ENCODE peak calls at places on chromosomes 2 and 18, in nine cellular contexts. Y, V, R, Q, O, J, D, F and K are unnamed samples.

GRCh38 chr18:10588975-10589374 is 63.1 kb downstream of the NAPG start:
- DNase-seq in Y (no peak), V (no peak), R (no peak), Q (no peak), O (no peak), J (no peak), D (no peak), F (no peak), K (no peak)

GRCh38 chr2:135984199-135985017 is 1.0 kb downstream of the DARS1 start:
- DNase-seq in Y (no peak), V (no peak), R (no peak), Q (no peak), O (no peak), J (no peak), D (no peak), F (no peak), K (no peak)

GRCh38 chr2:64943387-64944150 is 45.6 kb upstream of the SLC1A4 start:
- DNase-seq in Y (no peak), V (no peak), R (no peak), Q (peak; percentile 95), O (peak; percentile 50), J (peak; percentile 28), D (peak; percentile 72), F (no peak), K (peak; percentile 94)

GRCh38 chr2:227789803-227790202 is 23.8 kb upstream of the CCL20 start:
- DNase-seq in Y (no peak), V (no peak), R (no peak), Q (peak; percentile 70), O (no peak), J (no peak), D (no peak), F (no peak), K (peak; percentile 83)

GRCh38 chr18:69628774-69629359 is 228.2 kb downstream of the DOK6 start:
- DNase-seq in Y (no peak), V (no peak), R (no peak), Q (no peak), O (no peak), J (no peak), D (no peak), F (no peak), K (no peak)

GRCh38 chr2:172106128-172106961 is 3.6 kb upstream of the DLX2 start:
- DNase-seq in Y (peak; percentile 82), V (no peak), R (peak; percentile 90), Q (peak; percentile 50), O (no peak), J (peak; percentile 48), D (no peak), F (no peak), K (no peak)

GRCh38 chr2:241482556-241482955 is 25.8 kb downstream of the STK25 start:
- DNase-seq in Y (no peak), V (no peak), R (no peak), Q (no peak), O (no peak), J (no peak), D (no peak), F (no peak), K (no peak)

GRCh38 chr2:161954103-161954502 is 119.9 kb downstream of the DPP4 start:
- DNase-seq in Y (no peak), V (no peak), R (no peak), Q (no peak), O (no peak), J (no peak), D (no peak), F (no peak), K (no peak)

GRCh38 chr2:174158003-174158402 is 90.3 kb downstream of the OLA1 start:
- DNase-seq in Y (peak; percentile 67), V (no peak), R (peak; percentile 85), Q (peak; percentile 63), O (no peak), J (peak; percentile 27), D (no peak), F (peak; percentile 16), K (peak; percentile 49)

GRCh38 chr2:75491129-75491753 is 69.5 kb downstream of the EVA1A start:
- DNase-seq in Y (no peak), V (no peak), R (no peak), Q (no peak), O (peak; percentile 95), J (no peak), D (no peak), F (no peak), K (no peak)

GRCh38 chr2:105812180-105813044 is 67.7 kb downstream of the NCK2 start:
- DNase-seq in Y (peak; percentile 43), V (no peak), R (no peak), Q (peak; percentile 83), O (peak; percentile 96), J (peak; percentile 73), D (peak; percentile 72), F (no peak), K (peak; percentile 86)

GRCh38 chr2:47269316-47270232 is 114.5 kb upstream of the STPG4 start:
- DNase-seq in Y (no peak), V (peak; percentile 50), R (no peak), Q (peak; percentile 100), O (peak; percentile 98), J (peak; percentile 72), D (peak; percentile 50), F (peak; percentile 69), K (peak; percentile 100)

GRCh38 chr2:240401781-240402551 is 33.5 kb upstream of the GPC1 start:
- DNase-seq in Y (no peak), V (no peak), R (peak; percentile 37), Q (no peak), O (no peak), J (no peak), D (no peak), F (no peak), K (no peak)

GRCh38 chr2:201974651-201975050 is 59.0 kb upstream of the FZD7 start:
- DNase-seq in Y (no peak), V (no peak), R (no peak), Q (no peak), O (no peak), J (no peak), D (no peak), F (no peak), K (no peak)

GRCh38 chr2:200156140-200156858 is 150.2 kb upstream of the SPATS2L start:
- DNase-seq in Y (no peak), V (no peak), R (no peak), Q (peak; percentile 93), O (peak; percentile 78), J (peak; percentile 61), D (no peak), F (no peak), K (peak; percentile 95)

GRCh38 chr2:197708331-197708730 is 3.2 kb downstream of the MARS2 start:
- DNase-seq in Y (no peak), V (no peak), R (no peak), Q (peak; percentile 87), O (peak; percentile 61), J (peak; percentile 20), D (no peak), F (no peak), K (peak; percentile 90)

GRCh38 chr2:235500761-235501662 is 7.2 kb downstream of the AGAP1 start:
- DNase-seq in Y (peak; percentile 32), V (no peak), R (peak; percentile 66), Q (peak; percentile 54), O (peak; percentile 59), J (no peak), D (no peak), F (no peak), K (peak; percentile 51)

GRCh38 chr18:42765225-42765624 is 350.3 kb downstream of the RIT2 start:
- DNase-seq in Y (no peak), V (no peak), R (no peak), Q (no peak), O (peak; percentile 8), J (no peak), D (no peak), F (no peak), K (no peak)

GRCh38 chr2:193523662-193524061 is 1328.9 kb upstream of the TMEFF2 start:
- DNase-seq in Y (no peak), V (no peak), R (no peak), Q (peak; percentile 9), O (peak; percentile 14), J (no peak), D (no peak), F (no peak), K (peak; percentile 33)

DNA sequence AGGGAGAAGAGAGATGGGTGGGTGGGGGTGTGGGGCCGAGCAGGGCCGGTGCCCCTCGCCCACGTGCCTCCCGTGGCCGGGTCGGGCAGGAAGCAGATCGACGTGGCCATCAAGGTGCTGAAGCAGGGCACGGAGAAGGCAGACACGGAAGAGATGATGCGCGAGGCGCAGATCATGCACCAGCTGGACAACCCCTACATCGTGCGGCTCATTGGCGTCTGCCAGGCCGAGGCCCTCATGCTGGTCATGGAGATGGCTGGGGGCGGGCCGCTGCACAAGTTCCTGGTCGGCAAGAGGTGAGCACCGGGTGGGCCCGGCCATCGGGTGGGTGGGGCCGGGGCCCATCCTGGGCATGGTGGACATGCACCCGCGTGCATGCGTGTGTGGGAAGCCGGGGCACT is 21.8 kb downstream of the ZAP70 start:
- DNase-seq in Y (no peak), V (no peak), R (no peak), Q (no peak), O (no peak), J (no peak), D (no peak), F (no peak), K (no peak)
- TF ChIP-seq CTCF in Y (no peak), V (no peak), R (no peak), Q (no peak), O (no peak), J (no peak), D (no peak), F (no peak), K (no peak)

GRCh38 chr2:219433666-219434467 is 776 bp upstream of the SPEG start:
- DNase-seq in Y (peak; percentile 83), V (no peak), R (peak; percentile 94), Q (peak; percentile 33), O (peak; percentile 47), J (no peak), D (no peak), F (peak; percentile 57), K (no peak)
- H3K4me3 ChIP-seq in Y (peak overlapping the region; percentile 49), V (no peak overlapping the region), R (no peak overlapping the region), Q (no peak overlapping the region), O (no peak overlapping the region), J (no peak overlapping the region), D (no peak overlapping the region), F (no peak overlapping the region), K (no peak overlapping the region)

DNA sequence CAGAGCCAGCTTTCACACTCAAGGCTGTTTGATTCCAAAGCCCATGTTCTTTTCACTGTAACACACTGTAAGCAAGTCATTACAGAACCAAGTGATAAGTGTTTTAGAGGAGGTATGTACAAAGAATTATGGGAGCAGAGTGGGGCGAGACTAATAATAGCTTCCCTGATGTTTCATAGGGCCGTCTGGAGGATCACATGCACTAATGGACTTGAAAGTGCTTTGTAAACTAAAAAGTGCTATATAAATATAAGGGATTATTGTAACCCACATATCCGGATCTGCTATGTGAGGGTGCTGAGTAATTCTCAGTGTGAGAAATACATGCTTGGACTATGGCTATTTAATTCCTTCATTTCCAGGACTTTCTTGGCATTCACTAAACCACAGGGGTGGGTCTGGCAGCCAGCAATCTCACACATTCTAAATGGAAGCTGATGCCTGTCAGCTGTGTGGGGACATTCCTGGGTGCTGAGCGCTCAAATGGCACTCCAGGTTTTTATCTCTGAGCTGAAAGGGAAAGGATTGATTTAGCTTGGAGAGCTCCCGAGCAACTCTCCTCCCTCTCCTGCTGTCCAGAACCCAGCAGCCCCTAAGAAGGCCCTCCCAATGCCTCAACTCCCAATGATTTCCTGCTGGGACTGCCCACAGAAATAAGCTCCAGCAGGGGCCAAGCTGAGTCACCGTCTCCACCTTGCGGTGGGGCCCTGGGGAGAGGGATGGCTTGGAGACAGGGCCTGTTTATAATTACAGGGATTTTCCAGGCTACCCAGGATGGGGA is 222.8 kb downstream of the SOX11 start:
- DNase-seq in Y (peak; percentile 73), V (no peak), R (peak; percentile 90), Q (no peak), O (peak; percentile 98), J (peak; percentile 74), D (peak; percentile 94), F (no peak), K (no peak)
- TF ChIP-seq CTCF in Y (peak; percentile 43), V (no peak), R (peak; percentile 59), Q (no peak), O (no peak), J (peak; percentile 34), D (peak; percentile 56), F (no peak), K (no peak)

GRCh38 chr2:195587966-195588365 is 69.1 kb upstream of the SLC39A10 start:
- DNase-seq in Y (no peak), V (no peak), R (no peak), Q (no peak), O (no peak), J (no peak), D (no peak), F (no peak), K (no peak)
- H3K4me3 ChIP-seq in Y (no peak overlapping the region), V (no peak overlapping the region), R (no peak overlapping the region), Q (no peak overlapping the region), O (no peak overlapping the region), J (no peak overlapping the region), D (no peak overlapping the region), F (no peak overlapping the region), K (no peak overlapping the region)